ENCODE peak calls at places on chromosomes 12 and 14, in four cellular contexts. One of them, this sample, is unnamed.

GRCh38 chr14:99745307-99745951 is 47.8 kb upstream of the EML1 start:
- DNase-seq in HuH-7.5: no peak
- DNase-seq in caudate nucleus: no peak
- DNase-seq in activated CD4-positive, alpha-beta T cell treated with anti-CD3 and anti-CD28 coated beads, Interleukin-2, amount 10 ng/mL, durations not matched to agents 7 days and 5 days: no peak
- DNase-seq in this sample: no peak

GRCh38 chr14:26835949-26836570 is 238.2 kb upstream of the NOVA1 start:
- DNase-seq in HuH-7.5: no peak
- DNase-seq in caudate nucleus: no peak
- DNase-seq in activated CD4-positive, alpha-beta T cell treated with anti-CD3 and anti-CD28 coated beads, Interleukin-2, amount 10 ng/mL, durations not matched to agents 7 days and 5 days: no peak
- DNase-seq in this sample: no peak

GRCh38 chr14:62126885-62127478 is 364.8 kb downstream of the SNAPC1 start:
- DNase-seq in HuH-7.5: peak
- DNase-seq in caudate nucleus: no peak
- DNase-seq in activated CD4-positive, alpha-beta T cell treated with anti-CD3 and anti-CD28 coated beads, Interleukin-2, amount 10 ng/mL, durations not matched to agents 7 days and 5 days: peak
- DNase-seq in this sample: peak

GRCh38 chr14:81247271-81247766 is 26.6 kb upstream of the GTF2A1 start:
- DNase-seq in HuH-7.5: no peak
- DNase-seq in caudate nucleus: no peak
- DNase-seq in activated CD4-positive, alpha-beta T cell treated with anti-CD3 and anti-CD28 coated beads, Interleukin-2, amount 10 ng/mL, durations not matched to agents 7 days and 5 days: no peak
- DNase-seq in this sample: no peak

GRCh38 chr12:129193263-129193871 is 340.1 kb downstream of the GLT1D1 start:
- DNase-seq in HuH-7.5: no peak
- DNase-seq in caudate nucleus: no peak
- DNase-seq in activated CD4-positive, alpha-beta T cell treated with anti-CD3 and anti-CD28 coated beads, Interleukin-2, amount 10 ng/mL, durations not matched to agents 7 days and 5 days: no peak
- DNase-seq in this sample: peak

GRCh38 chr12:124742702-124743101 is 121.0 kb downstream of the SCARB1 start:
- DNase-seq in HuH-7.5: no peak
- DNase-seq in caudate nucleus: no peak
- DNase-seq in activated CD4-positive, alpha-beta T cell treated with anti-CD3 and anti-CD28 coated beads, Interleukin-2, amount 10 ng/mL, durations not matched to agents 7 days and 5 days: no peak
- DNase-seq in this sample: no peak

GRCh38 chr12:80655751-80656150 is 51.7 kb upstream of the MYF6 start:
- DNase-seq in HuH-7.5: no peak
- DNase-seq in caudate nucleus: no peak
- DNase-seq in activated CD4-positive, alpha-beta T cell treated with anti-CD3 and anti-CD28 coated beads, Interleukin-2, amount 10 ng/mL, durations not matched to agents 7 days and 5 days: no peak
- DNase-seq in this sample: no peak

GRCh38 chr14:89252887-89253532 is 164.0 kb downstream of the FOXN3 start:
- DNase-seq in HuH-7.5: no peak
- DNase-seq in caudate nucleus: no peak
- DNase-seq in activated CD4-positive, alpha-beta T cell treated with anti-CD3 and anti-CD28 coated beads, Interleukin-2, amount 10 ng/mL, durations not matched to agents 7 days and 5 days: no peak
- DNase-seq in this sample: no peak

GRCh38 chr12:78938341-78939084 is 73.9 kb downstream of the SYT1 start:
- DNase-seq in HuH-7.5: no peak
- DNase-seq in caudate nucleus: no peak
- DNase-seq in activated CD4-positive, alpha-beta T cell treated with anti-CD3 and anti-CD28 coated beads, Interleukin-2, amount 10 ng/mL, durations not matched to agents 7 days and 5 days: no peak
- DNase-seq in this sample: no peak

GRCh38 chr14:102074415-102074964 is 12.4 kb downstream of the HSP90AA1 start:
- DNase-seq in HuH-7.5: no peak
- DNase-seq in caudate nucleus: no peak
- DNase-seq in activated CD4-positive, alpha-beta T cell treated with anti-CD3 and anti-CD28 coated beads, Interleukin-2, amount 10 ng/mL, durations not matched to agents 7 days and 5 days: no peak
- DNase-seq in this sample: no peak